ENCODE peak calls at places on chromosomes 4 and X, in six cellular contexts. One of them, this sample, is unnamed.

GRCh38 chrX:72366178-72366577 is 60.5 kb upstream of the CITED1 start:
- DNase-seq in epithelial cell of proximal tubule: no peak
- DNase-seq in uterus: no peak
- DNase-seq in transverse colon: no peak
- DNase-seq in progenitor cell of endocrine pancreas: no peak
- DNase-seq in WTC11: no peak
- DNase-seq in this sample: no peak

GRCh38 chrX:65926095-65927019 is 113.5 kb downstream of the VSIG4 start:
- DNase-seq in uterus: no peak
- DNase-seq in WTC11: no peak
- DNase-seq in transverse colon: peak
- DNase-seq in progenitor cell of endocrine pancreas: no peak
- DNase-seq in epithelial cell of proximal tubule: no peak
- DNase-seq in this sample: no peak

GRCh38 chr4:53951414-53951813 is 113.0 kb downstream of the CHIC2 start:
- DNase-seq in WTC11: no peak
- DNase-seq in transverse colon: no peak
- DNase-seq in uterus: no peak
- DNase-seq in epithelial cell of proximal tubule: no peak
- DNase-seq in progenitor cell of endocrine pancreas: no peak
- DNase-seq in this sample: no peak

GRCh38 chr4:113278324-113278934 is 229.0 kb downstream of the ANK2 start:
- DNase-seq in uterus: peak
- DNase-seq in epithelial cell of proximal tubule: no peak
- DNase-seq in WTC11: peak
- DNase-seq in progenitor cell of endocrine pancreas: peak
- DNase-seq in transverse colon: peak
- DNase-seq in this sample: peak

GRCh38 chr4:37188100-37188499 is 56.4 kb upstream of the NWD2 start:
- DNase-seq in progenitor cell of endocrine pancreas: no peak
- DNase-seq in uterus: no peak
- DNase-seq in WTC11: peak
- DNase-seq in epithelial cell of proximal tubule: no peak
- DNase-seq in transverse colon: no peak
- DNase-seq in this sample: no peak

GRCh38 chrX:109384569-109385174 is 97.2 kb downstream of the GUCY2F start:
- DNase-seq in WTC11: no peak
- DNase-seq in progenitor cell of endocrine pancreas: no peak
- DNase-seq in transverse colon: no peak
- DNase-seq in epithelial cell of proximal tubule: no peak
- DNase-seq in uterus: no peak
- DNase-seq in this sample: no peak

GRCh38 chrX:43745938-43746721 is 90.0 kb downstream of the MAOA start:
- DNase-seq in transverse colon: no peak
- DNase-seq in progenitor cell of endocrine pancreas: no peak
- DNase-seq in epithelial cell of proximal tubule: no peak
- DNase-seq in WTC11: no peak
- DNase-seq in uterus: no peak
- DNase-seq in this sample: no peak

GRCh38 chr4:113809313-113809712 is 47.8 kb upstream of the CAMK2D start:
- DNase-seq in epithelial cell of proximal tubule: no peak
- DNase-seq in uterus: peak
- DNase-seq in transverse colon: peak
- DNase-seq in progenitor cell of endocrine pancreas: no peak
- DNase-seq in WTC11: no peak
- DNase-seq in this sample: no peak

GRCh38 chr4:13403833-13404232 is 80.3 kb downstream of the RAB28 start:
- DNase-seq in progenitor cell of endocrine pancreas: no peak
- DNase-seq in epithelial cell of proximal tubule: no peak
- DNase-seq in transverse colon: no peak
- DNase-seq in uterus: no peak
- DNase-seq in WTC11: no peak
- DNase-seq in this sample: no peak

GRCh38 chr4:179595671-179596410 is 2153.6 kb upstream of the AGA start:
- DNase-seq in progenitor cell of endocrine pancreas: no peak
- DNase-seq in uterus: no peak
- DNase-seq in WTC11: no peak
- DNase-seq in epithelial cell of proximal tubule: peak
- DNase-seq in transverse colon: no peak
- DNase-seq in this sample: no peak

GRCh38 chr4:118969359-118969758 is 80.7 kb downstream of the SYNPO2 start:
- DNase-seq in epithelial cell of proximal tubule: no peak
- DNase-seq in progenitor cell of endocrine pancreas: no peak
- DNase-seq in uterus: peak
- DNase-seq in WTC11: peak
- DNase-seq in transverse colon: peak
- DNase-seq in this sample: no peak

GRCh38 chrX:30735839-30736238 is 82.6 kb downstream of the GK start:
- DNase-seq in uterus: peak
- DNase-seq in transverse colon: peak
- DNase-seq in WTC11: peak
- DNase-seq in progenitor cell of endocrine pancreas: peak
- DNase-seq in epithelial cell of proximal tubule: peak
- DNase-seq in this sample: peak

GRCh38 chr4:118834070-118834469 is 1.9 kb downstream of the SEC24D start:
- DNase-seq in WTC11: no peak
- DNase-seq in progenitor cell of endocrine pancreas: no peak
- DNase-seq in epithelial cell of proximal tubule: no peak
- DNase-seq in uterus: no peak
- DNase-seq in transverse colon: no peak
- DNase-seq in this sample: no peak

GRCh38 chrX:13376857-13377441 is 57.1 kb upstream of the ATXN3L start:
- DNase-seq in uterus: peak
- DNase-seq in WTC11: no peak
- DNase-seq in transverse colon: no peak
- DNase-seq in epithelial cell of proximal tubule: no peak
- DNase-seq in progenitor cell of endocrine pancreas: no peak
- DNase-seq in this sample: no peak

GRCh38 chr4:18075823-18076433 is 54.4 kb upstream of the LCORL start:
- DNase-seq in uterus: peak
- DNase-seq in progenitor cell of endocrine pancreas: no peak
- DNase-seq in transverse colon: peak
- DNase-seq in WTC11: peak
- DNase-seq in epithelial cell of proximal tubule: no peak
- DNase-seq in this sample: no peak
- TF ChIP-seq CTCF in uterus: peak
- TF ChIP-seq CTCF in progenitor cell of endocrine pancreas: peak
- TF ChIP-seq CTCF in transverse colon: peak
- TF ChIP-seq CTCF in WTC11: peak
- TF ChIP-seq CTCF in epithelial cell of proximal tubule: peak
- TF ChIP-seq CTCF in this sample: no peak

GRCh38 chr4:55447108-55447708 is 51.5 kb downstream of the TMEM165 start:
- DNase-seq in uterus: no peak
- DNase-seq in epithelial cell of proximal tubule: no peak
- DNase-seq in transverse colon: no peak
- DNase-seq in progenitor cell of endocrine pancreas: no peak
- DNase-seq in WTC11: no peak
- DNase-seq in this sample: no peak

GRCh38 chr4:55442541-55442940 is 46.8 kb downstream of the TMEM165 start:
- DNase-seq in epithelial cell of proximal tubule: no peak
- DNase-seq in WTC11: no peak
- DNase-seq in transverse colon: no peak
- DNase-seq in progenitor cell of endocrine pancreas: no peak
- DNase-seq in uterus: no peak
- DNase-seq in this sample: no peak

GRCh38 chr4:55445921-55446577 is 50.3 kb downstream of the TMEM165 start:
- DNase-seq in uterus: no peak
- DNase-seq in epithelial cell of proximal tubule: no peak
- DNase-seq in transverse colon: no peak
- DNase-seq in WTC11: no peak
- DNase-seq in progenitor cell of endocrine pancreas: no peak
- DNase-seq in this sample: no peak

GRCh38 chr4:55446578-55446922 is 50.8 kb downstream of the TMEM165 start:
- DNase-seq in transverse colon: no peak
- DNase-seq in uterus: no peak
- DNase-seq in progenitor cell of endocrine pancreas: no peak
- DNase-seq in epithelial cell of proximal tubule: no peak
- DNase-seq in WTC11: no peak
- DNase-seq in this sample: no peak

DNA sequence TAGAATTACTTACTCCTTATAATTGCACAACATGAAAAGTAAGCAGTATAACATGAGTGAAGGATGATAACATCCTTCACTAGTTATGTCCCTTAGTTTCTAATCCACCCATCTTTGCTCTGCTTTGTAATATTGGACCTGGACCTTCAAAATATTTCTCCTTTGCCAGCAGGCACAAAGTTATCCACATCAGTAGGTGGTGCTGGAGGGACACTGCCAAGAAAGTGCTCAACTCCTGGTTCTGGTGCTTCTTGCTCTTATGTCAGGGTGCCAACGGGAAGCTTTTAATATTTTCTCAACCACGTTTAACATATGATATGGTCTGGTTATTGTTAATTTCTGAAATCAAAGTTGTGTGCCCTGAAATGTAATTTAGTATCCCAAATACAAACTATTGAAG is 49.1 kb downstream of the TMEM165 start:
- DNase-seq in uterus: no peak
- DNase-seq in progenitor cell of endocrine pancreas: no peak
- DNase-seq in transverse colon: no peak
- DNase-seq in epithelial cell of proximal tubule: no peak
- DNase-seq in WTC11: no peak
- DNase-seq in this sample: no peak
- TF ChIP-seq CTCF in uterus: no peak
- TF ChIP-seq CTCF in progenitor cell of endocrine pancreas: no peak
- TF ChIP-seq CTCF in transverse colon: no peak
- TF ChIP-seq CTCF in epithelial cell of proximal tubule: peak
- TF ChIP-seq CTCF in WTC11: no peak
- TF ChIP-seq CTCF in this sample: no peak

GRCh38 chr4:57077550-57078311 is 32.5 kb downstream of the IGFBP7 start:
- DNase-seq in transverse colon: no peak
- DNase-seq in epithelial cell of proximal tubule: no peak
- DNase-seq in progenitor cell of endocrine pancreas: no peak
- DNase-seq in WTC11: no peak
- DNase-seq in uterus: no peak
- DNase-seq in this sample: no peak

GRCh38 chr4:57081651-57082349 is 28.4 kb downstream of the IGFBP7 start:
- DNase-seq in progenitor cell of endocrine pancreas: no peak
- DNase-seq in WTC11: no peak
- DNase-seq in uterus: no peak
- DNase-seq in epithelial cell of proximal tubule: no peak
- DNase-seq in transverse colon: no peak
- DNase-seq in this sample: no peak

GRCh38 chr4:57078685-57079521 is 31.3 kb downstream of the IGFBP7 start:
- DNase-seq in transverse colon: no peak
- DNase-seq in uterus: no peak
- DNase-seq in epithelial cell of proximal tubule: peak
- DNase-seq in progenitor cell of endocrine pancreas: no peak
- DNase-seq in WTC11: peak
- DNase-seq in this sample: no peak

GRCh38 chr4:57083107-57083506 is 27.1 kb downstream of the IGFBP7 start:
- DNase-seq in WTC11: no peak
- DNase-seq in uterus: no peak
- DNase-seq in transverse colon: no peak
- DNase-seq in progenitor cell of endocrine pancreas: no peak
- DNase-seq in epithelial cell of proximal tubule: no peak
- DNase-seq in this sample: no peak

DNA sequence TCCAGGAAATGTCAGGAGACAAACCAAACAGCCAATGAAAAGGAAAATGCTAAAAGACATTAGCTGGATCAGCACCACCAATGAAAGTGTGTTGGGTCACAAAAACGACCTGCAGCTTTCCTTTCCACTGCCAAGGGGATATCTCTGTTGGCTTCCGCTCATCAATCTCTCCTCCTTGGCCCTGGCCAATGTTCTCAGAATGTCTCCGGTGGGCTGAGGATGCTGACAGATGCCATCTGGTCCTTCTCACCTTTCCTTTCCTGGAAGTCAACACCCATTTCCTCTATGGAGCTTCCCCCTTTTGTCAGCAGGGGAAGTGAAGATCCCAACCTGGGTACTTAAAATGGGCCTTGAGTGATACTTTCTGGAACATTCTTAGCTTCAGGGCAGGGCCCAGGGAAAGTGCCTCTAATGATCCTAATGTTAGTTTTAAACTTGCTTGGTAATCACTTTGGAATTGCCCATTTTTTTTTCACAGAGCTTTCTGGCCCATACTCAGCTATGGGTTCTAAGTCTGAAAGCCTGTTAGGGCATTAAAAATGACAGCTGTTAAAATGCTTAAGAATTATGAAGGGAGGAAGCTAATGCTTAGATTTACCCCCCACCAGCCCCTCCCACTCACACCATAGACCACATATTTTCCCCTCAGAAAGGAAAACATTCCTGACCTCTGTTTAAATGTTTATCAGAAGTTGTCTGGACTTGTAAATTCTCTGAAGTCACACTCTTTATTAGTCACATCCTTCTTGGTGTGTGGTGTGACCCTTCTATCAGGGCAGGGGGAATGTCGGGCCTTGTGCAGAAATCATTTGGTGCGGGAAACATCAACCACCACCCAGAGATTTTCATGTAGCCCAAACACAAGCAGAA is 29.2 kb downstream of the IGFBP7 start:
- DNase-seq in epithelial cell of proximal tubule: peak
- DNase-seq in WTC11: no peak
- DNase-seq in progenitor cell of endocrine pancreas: no peak
- DNase-seq in uterus: no peak
- DNase-seq in transverse colon: no peak
- DNase-seq in this sample: no peak
- TF ChIP-seq CTCF in epithelial cell of proximal tubule: no peak
- TF ChIP-seq CTCF in WTC11: no peak
- TF ChIP-seq CTCF in progenitor cell of endocrine pancreas: no peak
- TF ChIP-seq CTCF in uterus: no peak
- TF ChIP-seq CTCF in transverse colon: no peak
- TF ChIP-seq CTCF in this sample: no peak

GRCh38 chr4:155367608-155368007 is 9.2 kb downstream of the MAP9 start:
- DNase-seq in WTC11: no peak
- DNase-seq in transverse colon: no peak
- DNase-seq in epithelial cell of proximal tubule: no peak
- DNase-seq in progenitor cell of endocrine pancreas: no peak
- DNase-seq in uterus: no peak
- DNase-seq in this sample: no peak

GRCh38 chr4:155376387-155377268 is at the start of gene MAP9:
- DNase-seq in epithelial cell of proximal tubule: peak
- DNase-seq in progenitor cell of endocrine pancreas: peak
- DNase-seq in uterus: peak
- DNase-seq in WTC11: peak
- DNase-seq in transverse colon: peak
- DNase-seq in this sample: peak

GRCh38 chr4:155377281-155377680 is 516 bp upstream of the MAP9 start:
- DNase-seq in epithelial cell of proximal tubule: no peak
- DNase-seq in transverse colon: no peak
- DNase-seq in uterus: no peak
- DNase-seq in WTC11: no peak
- DNase-seq in progenitor cell of endocrine pancreas: no peak
- DNase-seq in this sample: no peak

DNA sequence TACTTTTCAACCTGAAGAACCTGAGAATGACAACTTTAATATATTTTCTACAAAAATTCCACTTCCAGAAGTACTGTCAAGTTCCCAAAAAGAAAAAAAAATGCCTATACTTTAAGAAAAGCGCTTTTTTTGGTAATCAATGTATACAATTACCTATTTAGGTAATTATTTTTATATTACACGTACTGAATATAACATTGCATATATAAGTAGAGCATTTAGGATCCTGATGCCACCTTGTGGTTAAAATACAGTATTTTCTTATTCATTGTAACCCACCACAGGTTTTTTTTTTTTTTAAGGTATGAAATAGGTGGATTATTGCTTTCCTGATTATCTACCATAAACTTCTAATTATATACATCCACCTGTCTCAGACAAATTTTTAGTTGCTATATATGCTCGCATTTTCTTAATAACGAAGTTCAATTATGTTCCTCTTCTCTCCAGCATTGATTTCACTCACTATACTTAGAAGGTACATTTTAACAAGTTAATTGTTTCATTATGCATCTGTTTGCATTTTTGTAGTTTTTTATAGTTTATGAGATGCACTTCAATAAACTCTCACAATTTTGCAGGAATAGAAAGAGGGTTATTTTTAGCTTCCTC is 5.2 kb downstream of the MAP9 start:
- DNase-seq in transverse colon: no peak
- DNase-seq in epithelial cell of proximal tubule: no peak
- DNase-seq in progenitor cell of endocrine pancreas: no peak
- DNase-seq in uterus: no peak
- DNase-seq in WTC11: no peak
- DNase-seq in this sample: no peak
- TF ChIP-seq CTCF in transverse colon: no peak
- TF ChIP-seq CTCF in epithelial cell of proximal tubule: no peak
- TF ChIP-seq CTCF in progenitor cell of endocrine pancreas: peak
- TF ChIP-seq CTCF in uterus: peak
- TF ChIP-seq CTCF in WTC11: peak
- TF ChIP-seq CTCF in this sample: peak